ENCODE peak calls at places on chromosomes 3 and 15, in ten cellular contexts. One of them, this sample, is unnamed.

GRCh38 chr15:62641782-62642181 is 400.8 kb upstream of the TPM1 start:
- DNase-seq in fibroblast of mammary gland: no peak
- DNase-seq in fibroblast of lung: no peak
- DNase-seq in HCT116: no peak
- DNase-seq in K562: no peak
- DNase-seq in retinal pigment epithelial cell: no peak
- DNase-seq in lung: no peak
- DNase-seq in astrocyte of the spinal cord: no peak
- DNase-seq in astrocyte: no peak
- DNase-seq in cardiac fibroblast: no peak
- DNase-seq in this sample: no peak

GRCh38 chr15:99014803-99015676 is 7.4 kb upstream of the PGPEP1L start:
- DNase-seq in lung: peak
- DNase-seq in astrocyte: peak
- DNase-seq in K562: peak
- DNase-seq in fibroblast of lung: peak
- DNase-seq in retinal pigment epithelial cell: no peak
- DNase-seq in cardiac fibroblast: peak
- DNase-seq in HCT116: peak
- DNase-seq in fibroblast of mammary gland: peak
- DNase-seq in astrocyte of the spinal cord: peak
- DNase-seq in this sample: peak

GRCh38 chr3:146189519-146190173 is 28.7 kb upstream of the PLOD2 start:
- DNase-seq in fibroblast of mammary gland: peak
- DNase-seq in lung: no peak
- DNase-seq in retinal pigment epithelial cell: no peak
- DNase-seq in astrocyte of the spinal cord: peak
- DNase-seq in astrocyte: no peak
- DNase-seq in K562: peak
- DNase-seq in HCT116: peak
- DNase-seq in cardiac fibroblast: peak
- DNase-seq in fibroblast of lung: peak
- DNase-seq in this sample: peak

GRCh38 chr3:110243081-110243480 is 828.5 kb upstream of the NECTIN3 start:
- DNase-seq in astrocyte of the spinal cord: peak
- DNase-seq in K562: no peak
- DNase-seq in cardiac fibroblast: peak
- DNase-seq in fibroblast of lung: peak
- DNase-seq in lung: no peak
- DNase-seq in astrocyte: peak
- DNase-seq in fibroblast of mammary gland: peak
- DNase-seq in HCT116: no peak
- DNase-seq in retinal pigment epithelial cell: peak
- DNase-seq in this sample: peak

GRCh38 chr3:43187836-43188479 is 82.1 kb upstream of the POMGNT2 start:
- DNase-seq in fibroblast of lung: no peak
- DNase-seq in astrocyte: no peak
- DNase-seq in cardiac fibroblast: no peak
- DNase-seq in astrocyte of the spinal cord: no peak
- DNase-seq in K562: no peak
- DNase-seq in HCT116: no peak
- DNase-seq in lung: no peak
- DNase-seq in fibroblast of mammary gland: no peak
- DNase-seq in retinal pigment epithelial cell: no peak
- DNase-seq in this sample: no peak

GRCh38 chr3:88713233-88713691 is 394.2 kb upstream of the EPHA3 start:
- DNase-seq in fibroblast of mammary gland: peak
- DNase-seq in retinal pigment epithelial cell: no peak
- DNase-seq in HCT116: no peak
- DNase-seq in fibroblast of lung: peak
- DNase-seq in K562: no peak
- DNase-seq in astrocyte of the spinal cord: peak
- DNase-seq in lung: no peak
- DNase-seq in cardiac fibroblast: no peak
- DNase-seq in astrocyte: peak
- DNase-seq in this sample: peak

GRCh38 chr3:116199063-116199462 is 246.2 kb downstream of the LSAMP start:
- DNase-seq in HCT116: no peak
- DNase-seq in lung: no peak
- DNase-seq in cardiac fibroblast: no peak
- DNase-seq in fibroblast of lung: no peak
- DNase-seq in fibroblast of mammary gland: no peak
- DNase-seq in astrocyte: no peak
- DNase-seq in K562: no peak
- DNase-seq in retinal pigment epithelial cell: no peak
- DNase-seq in astrocyte of the spinal cord: no peak
- DNase-seq in this sample: no peak

GRCh38 chr15:58678683-58679082 is 70.8 kb downstream of the ADAM10 start:
- DNase-seq in K562: no peak
- DNase-seq in fibroblast of lung: peak
- DNase-seq in astrocyte: peak
- DNase-seq in astrocyte of the spinal cord: no peak
- DNase-seq in cardiac fibroblast: peak
- DNase-seq in HCT116: no peak
- DNase-seq in fibroblast of mammary gland: peak
- DNase-seq in lung: no peak
- DNase-seq in retinal pigment epithelial cell: no peak
- DNase-seq in this sample: no peak

GRCh38 chr3:127717357-127718243 is 44.8 kb downstream of the ABTB1 start:
- DNase-seq in cardiac fibroblast: no peak
- DNase-seq in fibroblast of mammary gland: peak
- DNase-seq in astrocyte: no peak
- DNase-seq in fibroblast of lung: no peak
- DNase-seq in retinal pigment epithelial cell: no peak
- DNase-seq in HCT116: no peak
- DNase-seq in astrocyte of the spinal cord: no peak
- DNase-seq in K562: no peak
- DNase-seq in lung: no peak
- DNase-seq in this sample: no peak

GRCh38 chr3:88863196-88863595 is 244.2 kb upstream of the EPHA3 start:
- DNase-seq in K562: no peak
- DNase-seq in HCT116: no peak
- DNase-seq in astrocyte of the spinal cord: peak
- DNase-seq in cardiac fibroblast: no peak
- DNase-seq in retinal pigment epithelial cell: no peak
- DNase-seq in lung: no peak
- DNase-seq in fibroblast of mammary gland: no peak
- DNase-seq in fibroblast of lung: peak
- DNase-seq in astrocyte: peak
- DNase-seq in this sample: no peak

GRCh38 chr3:48232734-48233133 is 8.2 kb upstream of the ZNF589 start:
- DNase-seq in fibroblast of lung: peak
- DNase-seq in K562: peak
- DNase-seq in fibroblast of mammary gland: peak
- DNase-seq in astrocyte of the spinal cord: peak
- DNase-seq in retinal pigment epithelial cell: peak
- DNase-seq in astrocyte: peak
- DNase-seq in lung: peak
- DNase-seq in cardiac fibroblast: peak
- DNase-seq in HCT116: peak
- DNase-seq in this sample: peak

GRCh38 chr15:57591822-57592367 is at the start of gene MYZAP:
- DNase-seq in retinal pigment epithelial cell: no peak
- DNase-seq in astrocyte: no peak
- DNase-seq in fibroblast of lung: peak
- DNase-seq in cardiac fibroblast: peak
- DNase-seq in fibroblast of mammary gland: no peak
- DNase-seq in HCT116: no peak
- DNase-seq in lung: peak
- DNase-seq in astrocyte of the spinal cord: no peak
- DNase-seq in K562: peak
- DNase-seq in this sample: peak

DNA sequence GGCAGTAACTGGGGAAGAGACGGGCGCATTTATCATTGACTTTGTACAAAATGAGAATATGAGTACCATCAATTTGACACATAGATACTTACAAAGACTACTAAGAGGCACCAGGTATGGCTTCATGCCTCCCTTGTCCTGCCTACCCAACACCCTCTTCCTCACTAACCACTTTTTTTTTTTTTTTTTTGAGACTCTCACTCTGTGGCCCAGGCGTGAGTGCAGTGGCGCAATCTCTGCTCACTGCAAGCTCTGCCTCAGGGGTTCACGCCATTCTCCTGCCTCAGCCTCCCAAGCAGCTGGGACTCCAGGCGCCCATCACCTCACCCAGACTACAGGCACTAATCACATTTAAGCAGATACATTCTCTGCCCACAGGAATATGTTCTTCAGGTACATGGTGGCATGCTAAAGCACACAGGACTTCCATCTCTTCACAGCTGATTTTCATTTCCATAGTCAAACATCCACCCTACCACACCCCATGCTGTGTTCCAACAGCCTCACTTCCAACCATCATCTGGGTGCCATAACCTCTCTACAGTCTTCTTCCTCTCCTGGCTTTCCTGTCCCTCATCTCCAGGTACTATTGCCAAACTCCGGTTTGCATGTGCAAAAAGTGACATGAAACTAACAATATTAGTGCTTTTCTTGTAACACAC is 41.7 kb downstream of the RAB27A start:
- DNase-seq in fibroblast of lung: no peak
- DNase-seq in astrocyte of the spinal cord: no peak
- DNase-seq in lung: no peak
- DNase-seq in retinal pigment epithelial cell: no peak
- DNase-seq in K562: no peak
- DNase-seq in cardiac fibroblast: no peak
- DNase-seq in fibroblast of mammary gland: no peak
- DNase-seq in astrocyte: no peak
- DNase-seq in HCT116: no peak
- DNase-seq in this sample: peak
- TF ChIP-seq CTCF in fibroblast of lung: no peak
- TF ChIP-seq CTCF in astrocyte of the spinal cord: no peak
- TF ChIP-seq CTCF in lung: no peak
- TF ChIP-seq CTCF in retinal pigment epithelial cell: no peak
- TF ChIP-seq CTCF in K562: no peak
- TF ChIP-seq CTCF in cardiac fibroblast: no peak
- TF ChIP-seq CTCF in fibroblast of mammary gland: no peak
- TF ChIP-seq CTCF in astrocyte: no peak
- TF ChIP-seq CTCF in HCT116: no peak
- TF ChIP-seq CTCF in this sample: no peak

GRCh38 chr3:29128004-29128403 is 152.9 kb upstream of the RBMS3 start:
- DNase-seq in fibroblast of lung: peak
- DNase-seq in astrocyte: peak
- DNase-seq in astrocyte of the spinal cord: peak
- DNase-seq in fibroblast of mammary gland: no peak
- DNase-seq in lung: no peak
- DNase-seq in cardiac fibroblast: peak
- DNase-seq in HCT116: no peak
- DNase-seq in K562: no peak
- DNase-seq in retinal pigment epithelial cell: no peak
- DNase-seq in this sample: peak
- H3K4me3 ChIP-seq in fibroblast of lung: no peak
- H3K4me3 ChIP-seq in astrocyte: no peak
- H3K4me3 ChIP-seq in astrocyte of the spinal cord: no peak
- H3K4me3 ChIP-seq in fibroblast of mammary gland: no peak
- H3K4me3 ChIP-seq in lung: no peak
- H3K4me3 ChIP-seq in cardiac fibroblast: no peak
- H3K4me3 ChIP-seq in HCT116: no peak
- H3K4me3 ChIP-seq in K562: no peak
- H3K4me3 ChIP-seq in retinal pigment epithelial cell: no peak
- H3K4me3 ChIP-seq in this sample: no peak

GRCh38 chr3:58074997-58075396 is 66.8 kb downstream of the FLNB start:
- DNase-seq in K562: no peak
- DNase-seq in fibroblast of lung: no peak
- DNase-seq in cardiac fibroblast: no peak
- DNase-seq in retinal pigment epithelial cell: no peak
- DNase-seq in astrocyte of the spinal cord: no peak
- DNase-seq in HCT116: no peak
- DNase-seq in astrocyte: no peak
- DNase-seq in lung: no peak
- DNase-seq in fibroblast of mammary gland: no peak
- DNase-seq in this sample: no peak
- TF ChIP-seq CTCF in K562: no peak
- TF ChIP-seq CTCF in fibroblast of lung: no peak
- TF ChIP-seq CTCF in cardiac fibroblast: no peak
- TF ChIP-seq CTCF in retinal pigment epithelial cell: no peak
- TF ChIP-seq CTCF in astrocyte of the spinal cord: no peak
- TF ChIP-seq CTCF in HCT116: no peak
- TF ChIP-seq CTCF in astrocyte: no peak
- TF ChIP-seq CTCF in lung: no peak
- TF ChIP-seq CTCF in fibroblast of mammary gland: no peak
- TF ChIP-seq CTCF in this sample: no peak

GRCh38 chr3:11154036-11154952 is at the start of gene HRH1:
- DNase-seq in astrocyte: no peak
- DNase-seq in fibroblast of mammary gland: no peak
- DNase-seq in lung: no peak
- DNase-seq in astrocyte of the spinal cord: peak
- DNase-seq in fibroblast of lung: peak
- DNase-seq in cardiac fibroblast: peak
- DNase-seq in K562: peak
- DNase-seq in retinal pigment epithelial cell: no peak
- DNase-seq in HCT116: no peak
- DNase-seq in this sample: peak

GRCh38 chr3:11157406-11157805 is 3.1 kb downstream of the HRH1 start:
- DNase-seq in cardiac fibroblast: no peak
- DNase-seq in astrocyte of the spinal cord: no peak
- DNase-seq in astrocyte: no peak
- DNase-seq in K562: no peak
- DNase-seq in fibroblast of lung: peak
- DNase-seq in retinal pigment epithelial cell: no peak
- DNase-seq in lung: no peak
- DNase-seq in HCT116: no peak
- DNase-seq in fibroblast of mammary gland: no peak
- DNase-seq in this sample: no peak

GRCh38 chr3:11154953-11155325 is 646 bp downstream of the HRH1 start:
- DNase-seq in astrocyte: no peak
- DNase-seq in fibroblast of mammary gland: peak
- DNase-seq in lung: no peak
- DNase-seq in HCT116: no peak
- DNase-seq in retinal pigment epithelial cell: no peak
- DNase-seq in astrocyte of the spinal cord: peak
- DNase-seq in fibroblast of lung: peak
- DNase-seq in cardiac fibroblast: peak
- DNase-seq in K562: no peak
- DNase-seq in this sample: peak

GRCh38 chr3:11156026-11156410 is 1.7 kb downstream of the HRH1 start:
- DNase-seq in fibroblast of lung: no peak
- DNase-seq in K562: no peak
- DNase-seq in HCT116: no peak
- DNase-seq in cardiac fibroblast: no peak
- DNase-seq in astrocyte: no peak
- DNase-seq in lung: no peak
- DNase-seq in fibroblast of mammary gland: no peak
- DNase-seq in astrocyte of the spinal cord: no peak
- DNase-seq in retinal pigment epithelial cell: no peak
- DNase-seq in this sample: no peak

DNA sequence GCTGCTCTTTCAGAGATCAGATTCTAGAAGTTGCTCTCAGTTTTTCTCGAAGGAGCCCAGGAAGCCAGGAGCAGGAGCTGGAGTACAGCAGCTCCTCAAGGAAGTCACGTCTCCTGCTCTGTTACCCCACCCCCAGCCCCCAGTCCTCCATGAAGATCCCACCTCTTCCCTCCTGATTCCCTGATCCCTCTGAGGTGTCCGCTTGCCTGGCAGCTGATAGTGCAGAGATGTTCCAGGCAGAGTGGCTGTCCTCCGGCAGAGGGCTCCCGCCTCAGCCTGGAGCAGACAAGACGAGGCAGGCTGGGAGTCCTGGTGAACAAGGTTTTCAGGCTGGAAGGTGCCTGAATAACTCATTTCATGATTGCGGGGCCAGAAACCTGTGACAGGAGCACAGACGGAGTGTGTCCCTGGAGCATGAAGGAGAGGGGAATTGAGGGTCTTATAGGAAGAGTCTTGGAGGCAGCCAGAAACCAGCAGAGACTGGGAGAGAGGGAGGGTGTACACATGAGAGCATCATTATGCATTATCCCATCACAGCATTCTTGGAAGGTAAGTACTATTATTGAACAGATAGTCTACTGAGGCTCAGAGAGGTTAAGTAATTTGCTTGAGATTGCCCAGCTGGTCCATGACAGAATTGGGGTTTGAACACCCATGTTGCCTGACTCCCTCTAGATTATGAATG is 1.2 kb downstream of the HRH1 start:
- DNase-seq in HCT116: peak
- DNase-seq in cardiac fibroblast: peak
- DNase-seq in lung: peak
- DNase-seq in K562: peak
- DNase-seq in retinal pigment epithelial cell: peak
- DNase-seq in fibroblast of lung: peak
- DNase-seq in astrocyte of the spinal cord: peak
- DNase-seq in astrocyte: peak
- DNase-seq in fibroblast of mammary gland: peak
- DNase-seq in this sample: peak
- H3K4me3 ChIP-seq in HCT116: peak
- H3K4me3 ChIP-seq in cardiac fibroblast: peak
- H3K4me3 ChIP-seq in lung: no peak
- H3K4me3 ChIP-seq in K562: no peak
- H3K4me3 ChIP-seq in retinal pigment epithelial cell: peak
- H3K4me3 ChIP-seq in fibroblast of lung: peak
- H3K4me3 ChIP-seq in astrocyte of the spinal cord: peak
- H3K4me3 ChIP-seq in astrocyte: peak
- H3K4me3 ChIP-seq in fibroblast of mammary gland: peak
- H3K4me3 ChIP-seq in this sample: peak

This sample was measured in fibroblast of villous mesenchyme.